ENCODE peak calls at places on chromosomes 1 and 21, in eight cellular contexts. B is epithelial cell of proximal tubule; R is SIG-M5; H is NCI-H345; W is AG20443; Y is effector memory CD8-positive, alpha-beta T cell; Z is stimulated activated CD8-positive, alpha-beta memory T cell treated with anti-CD3 and anti-CD28 coated beads, Interleukin-12 subunit alpha, Interleukin-12 subunit beta, amount 100 ng/mL, for 4 hours; Q is NCI-H460. A is an unnamed sample.

GRCh38 chr21:36436829-36437744 is 42.8 kb downstream of the CLDN14 start:
- DNase-seq in R (no peak), H (no peak), Q (no peak), W (no peak), B (no peak), Z (no peak), Y (no peak), A (no peak)

GRCh38 chr1:228297242-228297641 is 89.4 kb downstream of the OBSCN start:
- DNase-seq in R (no peak), Y (no peak), B (no peak), H (no peak), Q (no peak), W (no peak), Z (no peak), A (no peak)

GRCh38 chr1:201481004-201481380 is 12.0 kb upstream of the PHLDA3 start:
- DNase-seq in B (no peak), Z (no peak), W (no peak), H (no peak), R (no peak), Y (no peak), Q (no peak), A (peak; percentile 75)

GRCh38 chr1:26780344-26780957 is 7.3 kb upstream of the PIGV start:
- DNase-seq in H (no peak), R (no peak), Y (no peak), B (no peak), Q (no peak), Z (no peak), W (no peak), A (no peak)

GRCh38 chr1:63593303-63593886 is at the start of gene PGM1:
- DNase-seq in B (no peak), Y (peak; percentile 67), Z (peak; percentile 56), Q (peak; percentile 34), H (peak; percentile 72), R (no peak), W (peak; percentile 93), A (peak; percentile 86)

GRCh38 chr1:5969168-5969567 is 23.1 kb downstream of the NPHP4 start:
- DNase-seq in R (no peak), Z (no peak), B (no peak), H (no peak), Q (no peak), W (no peak), Y (no peak), A (no peak)

GRCh38 chr1:224170748-224171478 is 12.1 kb upstream of the DEGS1 start:
- DNase-seq in Y (no peak), R (no peak), H (no peak), B (no peak), Z (no peak), W (peak; percentile 43), Q (peak; percentile 16), A (peak; percentile 60)

GRCh38 chr1:58739851-58740466 is 40.1 kb upstream of the MYSM1 start:
- DNase-seq in Q (peak; percentile 51), R (no peak), Y (peak; percentile 35), Z (no peak), W (peak; percentile 62), B (no peak), H (peak; percentile 68), A (peak; percentile 62)

GRCh38 chr1:223759273-223759672 is 46.9 kb downstream of the CAPN2 start:
- DNase-seq in Z (no peak), Y (no peak), R (no peak), B (no peak), W (no peak), Q (no peak), H (no peak), A (peak; percentile 88)

GRCh38 chr1:36691374-36691773 is 208.7 kb upstream of the CSF3R start:
- DNase-seq in H (no peak), B (no peak), Q (no peak), Y (no peak), Z (no peak), W (no peak), R (no peak), A (no peak)

GRCh38 chr1:237152506-237153335 is 110.7 kb downstream of the RYR2 start:
- DNase-seq in W (no peak), Y (no peak), B (no peak), Z (no peak), H (no peak), Q (no peak), R (no peak), A (no peak)